ENCODE peak calls at places on chromosomes 1 and 21, in six cellular contexts. One of them, this sample, is unnamed.

GRCh38 chr1:212727386-212728181 is 27.9 kb upstream of the BATF3 start:
- DNase-seq in EL: peak
- DNase-seq in NCI-H1092 treated with DMSO at 0.1 percent for 48 hours: no peak
- DNase-seq in endothelial cell: no peak
- DNase-seq in naive B cell: no peak
- DNase-seq in stimulated activated CD4-positive, alpha-beta T cell treated with anti-CD3 and anti-CD28 coated beads, Interleukin-2, amount 100 ng/mL, for 24 hours: no peak
- DNase-seq in this sample: no peak

GRCh38 chr1:244347942-244348341 is 103.8 kb downstream of the ADSS2 start:
- DNase-seq in NCI-H1092 treated with DMSO at 0.1 percent for 48 hours: no peak
- DNase-seq in stimulated activated CD4-positive, alpha-beta T cell treated with anti-CD3 and anti-CD28 coated beads, Interleukin-2, amount 100 ng/mL, for 24 hours: no peak
- DNase-seq in EL: peak
- DNase-seq in naive B cell: no peak
- DNase-seq in endothelial cell: no peak
- DNase-seq in this sample: no peak

GRCh38 chr1:94859157-94859556 is 39.0 kb downstream of the SLC44A3 start:
- DNase-seq in stimulated activated CD4-positive, alpha-beta T cell treated with anti-CD3 and anti-CD28 coated beads, Interleukin-2, amount 100 ng/mL, for 24 hours: no peak
- DNase-seq in naive B cell: no peak
- DNase-seq in NCI-H1092 treated with DMSO at 0.1 percent for 48 hours: no peak
- DNase-seq in EL: no peak
- DNase-seq in endothelial cell: no peak
- DNase-seq in this sample: no peak

GRCh38 chr1:111649227-111649626 is 29.6 kb downstream of the RAP1A start:
- DNase-seq in EL: no peak
- DNase-seq in stimulated activated CD4-positive, alpha-beta T cell treated with anti-CD3 and anti-CD28 coated beads, Interleukin-2, amount 100 ng/mL, for 24 hours: no peak
- DNase-seq in endothelial cell: no peak
- DNase-seq in NCI-H1092 treated with DMSO at 0.1 percent for 48 hours: no peak
- DNase-seq in naive B cell: no peak
- DNase-seq in this sample: no peak

GRCh38 chr21:42081138-42081537 is 10.0 kb downstream of the UMODL1 start:
- DNase-seq in stimulated activated CD4-positive, alpha-beta T cell treated with anti-CD3 and anti-CD28 coated beads, Interleukin-2, amount 100 ng/mL, for 24 hours: no peak
- DNase-seq in endothelial cell: no peak
- DNase-seq in NCI-H1092 treated with DMSO at 0.1 percent for 48 hours: no peak
- DNase-seq in naive B cell: no peak
- DNase-seq in EL: no peak
- DNase-seq in this sample: no peak

GRCh38 chr1:201348211-201348566 is 29.3 kb downstream of the TNNT2 start:
- DNase-seq in naive B cell: no peak
- DNase-seq in stimulated activated CD4-positive, alpha-beta T cell treated with anti-CD3 and anti-CD28 coated beads, Interleukin-2, amount 100 ng/mL, for 24 hours: peak
- DNase-seq in EL: peak
- DNase-seq in NCI-H1092 treated with DMSO at 0.1 percent for 48 hours: peak
- DNase-seq in endothelial cell: peak
- DNase-seq in this sample: peak

GRCh38 chr1:67213164-67213563 is 46.9 kb downstream of the IL23R start:
- DNase-seq in NCI-H1092 treated with DMSO at 0.1 percent for 48 hours: no peak
- DNase-seq in EL: peak
- DNase-seq in endothelial cell: peak
- DNase-seq in stimulated activated CD4-positive, alpha-beta T cell treated with anti-CD3 and anti-CD28 coated beads, Interleukin-2, amount 100 ng/mL, for 24 hours: no peak
- DNase-seq in naive B cell: no peak
- DNase-seq in this sample: peak

GRCh38 chr1:69494171-69494570 is 73.6 kb upstream of the LRRC7 start:
- DNase-seq in naive B cell: no peak
- DNase-seq in endothelial cell: no peak
- DNase-seq in EL: peak
- DNase-seq in NCI-H1092 treated with DMSO at 0.1 percent for 48 hours: no peak
- DNase-seq in stimulated activated CD4-positive, alpha-beta T cell treated with anti-CD3 and anti-CD28 coated beads, Interleukin-2, amount 100 ng/mL, for 24 hours: no peak
- DNase-seq in this sample: no peak

GRCh38 chr1:18686540-18686939 is 55.9 kb downstream of the PAX7 start:
- DNase-seq in stimulated activated CD4-positive, alpha-beta T cell treated with anti-CD3 and anti-CD28 coated beads, Interleukin-2, amount 100 ng/mL, for 24 hours: no peak
- DNase-seq in naive B cell: no peak
- DNase-seq in endothelial cell: no peak
- DNase-seq in NCI-H1092 treated with DMSO at 0.1 percent for 48 hours: no peak
- DNase-seq in EL: no peak
- DNase-seq in this sample: no peak

GRCh38 chr1:10716424-10716823 is 80.0 kb downstream of the CASZ1 start:
- DNase-seq in stimulated activated CD4-positive, alpha-beta T cell treated with anti-CD3 and anti-CD28 coated beads, Interleukin-2, amount 100 ng/mL, for 24 hours: no peak
- DNase-seq in endothelial cell: no peak
- DNase-seq in NCI-H1092 treated with DMSO at 0.1 percent for 48 hours: no peak
- DNase-seq in naive B cell: no peak
- DNase-seq in EL: no peak
- DNase-seq in this sample: no peak

This sample was measured in iPS DF 6.9.